ENCODE peak calls at places on chromosome 6, in nine cellular contexts. L, Z, H, F, J, A, O, D and T are unnamed samples.

GRCh38 chr6:28203201-28203600 is 21.9 kb upstream of the ZSCAN9 start:
- DNase-seq in L (no peak), Z (no peak), H (no peak), F (no peak), J (no peak), A (no peak), O (no peak), D (no peak), T (no peak)

GRCh38 chr6:134707342-134707982 is 242.4 kb downstream of the ALDH8A1 start:
- DNase-seq in L (no peak), Z (peak), H (no peak), F (no peak), J (no peak), A (peak), O (no peak), D (no peak), T (no peak)

GRCh38 chr6:16766836-16767745 is 5.8 kb upstream of the ATXN1 start:
- DNase-seq in L (no peak), Z (no peak), H (no peak), F (no peak), J (no peak), A (no peak), O (no peak), D (no peak), T (no peak)

GRCh38 chr6:158684745-158685355 is 35.0 kb downstream of the SYTL3 start:
- DNase-seq in L (no peak), Z (no peak), H (no peak), F (peak), J (no peak), A (no peak), O (no peak), D (no peak), T (no peak)

GRCh38 chr6:37125779-37126553 is 44.0 kb upstream of the PIM1 start:
- DNase-seq in L (no peak), Z (no peak), H (no peak), F (no peak), J (no peak), A (no peak), O (no peak), D (no peak), T (no peak)

GRCh38 chr6:54115966-54116365 is 4.7 kb downstream of the MLIP start:
- DNase-seq in L (no peak), Z (no peak), H (no peak), F (no peak), J (no peak), A (peak), O (no peak), D (no peak), T (no peak)

GRCh38 chr6:63598001-63598250 is 25.6 kb downstream of the LOC128125822 start:
- DNase-seq in L (no peak), Z (no peak), H (no peak), F (no peak), J (no peak), A (no peak), O (peak), D (no peak), T (no peak)

GRCh38 chr6:20001286-20001685 is 164.1 kb downstream of the ID4 start:
- DNase-seq in L (no peak), Z (no peak), H (no peak), F (no peak), J (no peak), A (no peak), O (no peak), D (no peak), T (no peak)

GRCh38 chr6:157787080-157787479 is 36.0 kb upstream of the SNX9 start:
- DNase-seq in L (no peak), Z (no peak), H (no peak), F (no peak), J (no peak), A (no peak), O (no peak), D (no peak), T (no peak)

GRCh38 chr6:10425973-10426780 is 11.3 kb upstream of the TFAP2A start:
- DNase-seq in L (no peak), Z (no peak), H (peak), F (no peak), J (no peak), A (no peak), O (no peak), D (no peak), T (no peak)

GRCh38 chr6:76275746-76276145 is 203.3 kb upstream of the IMPG1 start:
- DNase-seq in L (no peak), Z (peak), H (no peak), F (no peak), J (no peak), A (no peak), O (peak), D (no peak), T (no peak)

GRCh38 chr6:5997420-5998093 is 9.2 kb downstream of the NRN1 start:
- DNase-seq in L (no peak), Z (no peak), H (no peak), F (peak), J (no peak), A (no peak), O (peak), D (no peak), T (no peak)

GRCh38 chr6:157089258-157089657 is 234.1 kb downstream of the TMEM242 start:
- DNase-seq in L (no peak), Z (no peak), H (no peak), F (no peak), J (no peak), A (no peak), O (no peak), D (no peak), T (no peak)

GRCh38 chr6:169172435-169172834 is 81.2 kb downstream of the THBS2 start:
- DNase-seq in L (no peak), Z (peak), H (no peak), F (no peak), J (no peak), A (peak), O (no peak), D (no peak), T (peak)

GRCh38 chr6:97059473-97059872 is 134.9 kb downstream of the KLHL32 start:
- DNase-seq in L (no peak), Z (peak), H (no peak), F (peak), J (no peak), A (peak), O (no peak), D (no peak), T (no peak)

GRCh38 chr6:10794239-10794638 is 44.1 kb downstream of the MAK start:
- DNase-seq in L (no peak), Z (no peak), H (no peak), F (no peak), J (no peak), A (no peak), O (no peak), D (no peak), T (no peak)

GRCh38 chr6:169340395-169340794 is 86.7 kb upstream of the THBS2 start:
- DNase-seq in L (no peak), Z (peak), H (no peak), F (no peak), J (no peak), A (peak), O (no peak), D (peak), T (no peak)

GRCh38 chr6:20403766-20404640 is 2.3 kb downstream of the E2F3 start:
- DNase-seq in L (peak), Z (peak), H (no peak), F (peak), J (peak), A (peak), O (peak), D (peak), T (no peak)

GRCh38 chr6:81792826-81793225 is 40.3 kb upstream of the TENT5A start:
- DNase-seq in L (no peak), Z (no peak), H (no peak), F (no peak), J (no peak), A (no peak), O (no peak), D (no peak), T (no peak)

GRCh38 chr6:108715832-108716231 is 132.4 kb upstream of the ARMC2 start:
- DNase-seq in L (no peak), Z (no peak), H (no peak), F (no peak), J (no peak), A (no peak), O (no peak), D (no peak), T (no peak)

GRCh38 chr6:142421285-142422202 is 119.7 kb downstream of the ADGRG6 start:
- DNase-seq in L (no peak), Z (peak), H (no peak), F (no peak), J (no peak), A (no peak), O (peak), D (no peak), T (no peak)

GRCh38 chr6:7143161-7143974 is 35.6 kb downstream of the RREB1 start:
- DNase-seq in L (no peak), Z (no peak), H (no peak), F (no peak), J (no peak), A (no peak), O (peak), D (no peak), T (no peak)

GRCh38 chr6:27894839-27895762 is 17.1 kb downstream of the OR2B2 start:
- DNase-seq in L (peak), Z (peak), H (no peak), F (peak), J (peak), A (peak), O (peak), D (peak), T (no peak)

GRCh38 chr6:27247133-27247836 is at the start of gene PRSS16:
- DNase-seq in L (no peak), Z (no peak), H (no peak), F (no peak), J (no peak), A (no peak), O (no peak), D (no peak), T (no peak)

GRCh38 chr6:121848523-121849255 is 413.2 kb downstream of the GJA1 start:
- DNase-seq in L (no peak), Z (no peak), H (no peak), F (no peak), J (no peak), A (no peak), O (no peak), D (no peak), T (no peak)

GRCh38 chr6:122033564-122034181 is 365.8 kb upstream of the HSF2 start:
- DNase-seq in L (no peak), Z (peak), H (no peak), F (peak), J (no peak), A (peak), O (peak), D (no peak), T (no peak)

GRCh38 chr6:37799263-37799644 is 20.3 kb upstream of the ZFAND3 start:
- DNase-seq in L (no peak), Z (no peak), H (no peak), F (no peak), J (no peak), A (no peak), O (no peak), D (no peak), T (no peak)

GRCh38 chr6:129732034-129732433 is 22.1 kb upstream of the ARHGAP18 start:
- DNase-seq in L (no peak), Z (no peak), H (no peak), F (no peak), J (no peak), A (no peak), O (no peak), D (no peak), T (no peak)

GRCh38 chr6:88815491-88815890 is 147.9 kb downstream of the RNGTT start:
- DNase-seq in L (no peak), Z (no peak), H (no peak), F (no peak), J (no peak), A (no peak), O (no peak), D (no peak), T (no peak)

GRCh38 chr6:161349886-161350285 is 76.0 kb upstream of the AGPAT4 start:
- DNase-seq in L (no peak), Z (no peak), H (no peak), F (peak), J (no peak), A (no peak), O (no peak), D (no peak), T (no peak)

GRCh38 chr6:152642578-152643375 is 5.6 kb upstream of the SYNE1 start:
- DNase-seq in L (no peak), Z (peak), H (no peak), F (no peak), J (no peak), A (peak), O (peak), D (peak), T (no peak)

GRCh38 chr6:163592872-163593271 is 178.4 kb downstream of the QKI start:
- DNase-seq in L (no peak), Z (no peak), H (no peak), F (no peak), J (no peak), A (no peak), O (no peak), D (no peak), T (no peak)

GRCh38 chr6:84514089-84514971 is 250.1 kb downstream of the TBX18 start:
- DNase-seq in L (no peak), Z (no peak), H (no peak), F (no peak), J (no peak), A (no peak), O (no peak), D (no peak), T (no peak)

GRCh38 chr6:52130440-52130839 is 43.0 kb upstream of the PKHD1 start:
- DNase-seq in L (no peak), Z (no peak), H (no peak), F (no peak), J (no peak), A (no peak), O (no peak), D (no peak), T (no peak)